ENCODE peak calls at places on chromosomes 12 and 14, in ten cellular contexts. K is stimulated activated naive CD8-positive, alpha-beta T cell treated with anti-CD3 and anti-CD28 coated beads, Interleukin-15, Interleukin-2, amounts not matched to agents 100 U/mL and 50 U/mL, for 24 hours; A is neuronal stem cell; O is foreskin fibroblast; C is M059J; Z is IMR-90; G is tibial artery; M is NCI-H2227 treated with DMSO at 0.1 percent for 48 hours; Q is stimulated activated CD8-positive, alpha-beta memory T cell treated with anti-CD3 and anti-CD28 coated beads, Interleukin-2, amount 100 ng/mL, for 1 hour; J is LoVo. X is an unnamed sample.

GRCh38 chr14:67650161-67650560 is 24.3 kb downstream of the VTI1B start:
- DNase-seq in K (no peak), A (no peak), O (no peak), C (no peak), Z (no peak), G (no peak), M (no peak), Q (no peak), J (no peak), X (no peak)

GRCh38 chr12:25496098-25496587 is 56.9 kb downstream of the LMNTD1 start:
- DNase-seq in K (no peak), A (no peak), O (peak), C (peak), Z (peak), G (no peak), M (no peak), Q (no peak), J (no peak), X (no peak)

GRCh38 chr12:26274441-26275312 is 79.3 kb downstream of the SSPN start:
- DNase-seq in K (peak), A (no peak), O (peak), C (peak), Z (peak), G (peak), M (no peak), Q (no peak), J (peak), X (no peak)

GRCh38 chr14:63468273-63468672 is 74.9 kb downstream of the PPP2R5E start:
- DNase-seq in K (no peak), A (no peak), O (no peak), C (peak), Z (no peak), G (no peak), M (no peak), Q (no peak), J (peak), X (no peak)

GRCh38 chr12:97159397-97159796 is 252.3 kb downstream of the NEDD1 start:
- DNase-seq in K (no peak), A (no peak), O (no peak), C (no peak), Z (no peak), G (no peak), M (no peak), Q (no peak), J (no peak), X (no peak)

GRCh38 chr14:68780358-68781160 is 12.3 kb downstream of the ZFP36L1 start:
- DNase-seq in K (peak), A (no peak), O (peak), C (peak), Z (peak), G (peak), M (no peak), Q (no peak), J (no peak), X (no peak)

GRCh38 chr14:95445161-95445560 is 71.3 kb downstream of the SYNE3 start:
- DNase-seq in K (no peak), A (no peak), O (no peak), C (no peak), Z (no peak), G (no peak), M (peak), Q (no peak), J (no peak), X (no peak)

GRCh38 chr12:26713885-26714383 is 119.1 kb downstream of the ITPR2 start:
- DNase-seq in K (no peak), A (no peak), O (no peak), C (no peak), Z (no peak), G (no peak), M (no peak), Q (no peak), J (no peak), X (no peak)

GRCh38 chr14:105582639-105583038 is 56.3 kb downstream of the TMEM121 start:
- DNase-seq in K (no peak), A (no peak), O (no peak), C (no peak), Z (peak), G (no peak), M (no peak), Q (no peak), J (no peak), X (no peak)

GRCh38 chr12:94753071-94753779 is 102.9 kb upstream of the TMCC3 start:
- DNase-seq in K (no peak), A (no peak), O (no peak), C (peak), Z (no peak), G (no peak), M (no peak), Q (no peak), J (no peak), X (no peak)

GRCh38 chr12:6018265-6018664 is 73.2 kb upstream of the ANO2 start:
- DNase-seq in K (no peak), A (no peak), O (no peak), C (no peak), Z (no peak), G (no peak), M (no peak), Q (no peak), J (no peak), X (no peak)

GRCh38 chr14:96271421-96271762 is 15.4 kb downstream of the BDKRB1 start:
- DNase-seq in K (no peak), A (no peak), O (no peak), C (peak), Z (no peak), G (no peak), M (no peak), Q (no peak), J (peak), X (no peak)

GRCh38 chr12:76265424-76266180 is 82.6 kb downstream of the BBS10 start:
- DNase-seq in K (no peak), A (no peak), O (no peak), C (no peak), Z (no peak), G (no peak), M (no peak), Q (no peak), J (no peak), X (no peak)

GRCh38 chr12:57579011-57579410 is 12.0 kb upstream of the PIP4K2C start:
- DNase-seq in K (no peak), A (no peak), O (no peak), C (no peak), Z (peak), G (no peak), M (no peak), Q (no peak), J (no peak), X (no peak)

GRCh38 chr12:109358154-109358869 is 10.6 kb downstream of the MYO1H start:
- DNase-seq in K (no peak), A (no peak), O (no peak), C (no peak), Z (peak), G (no peak), M (no peak), Q (no peak), J (no peak), X (no peak)

GRCh38 chr14:74018704-74019407 is at the start of the genes BBOF1 and ENTPD5:
- DNase-seq in K (peak), A (peak), O (peak), C (peak), Z (peak), G (peak), M (peak), Q (peak), J (peak), X (peak)

GRCh38 chr14:54106802-54107377 is 150.3 kb upstream of the BMP4 start:
- DNase-seq in K (no peak), A (peak), O (no peak), C (peak), Z (no peak), G (no peak), M (no peak), Q (no peak), J (peak), X (no peak)

GRCh38 chr14:73759183-73759713 is 45.1 kb upstream of the PNMA1 start:
- DNase-seq in K (peak), A (no peak), O (peak), C (peak), Z (peak), G (peak), M (no peak), Q (no peak), J (peak), X (peak)

GRCh38 chr12:4717806-4718205 is 2.4 kb upstream of the GALNT8 start:
- DNase-seq in K (no peak), A (no peak), O (no peak), C (no peak), Z (no peak), G (no peak), M (no peak), Q (no peak), J (no peak), X (no peak)

GRCh38 chr12:6471992-6472366 is 1.5 kb upstream of the VAMP1 start:
- DNase-seq in K (no peak), A (no peak), O (peak), C (peak), Z (no peak), G (no peak), M (no peak), Q (no peak), J (no peak), X (no peak)

GRCh38 chr14:98297567-98297966 is 974.4 kb downstream of the BCL11B start:
- DNase-seq in K (no peak), A (no peak), O (no peak), C (no peak), Z (no peak), G (no peak), M (no peak), Q (no peak), J (no peak), X (no peak)

GRCh38 chr14:30808576-30808975 is 65.8 kb upstream of the COCH start:
- DNase-seq in K (no peak), A (no peak), O (no peak), C (peak), Z (no peak), G (no peak), M (no peak), Q (no peak), J (no peak), X (no peak)

GRCh38 chr14:38866461-38866860 is 236.6 kb downstream of the SEC23A start:
- DNase-seq in K (no peak), A (no peak), O (no peak), C (no peak), Z (no peak), G (no peak), M (peak), Q (no peak), J (no peak), X (no peak)

GRCh38 chr12:57340104-57340503 is 89.1 kb upstream of the STAC3 start:
- DNase-seq in K (no peak), A (no peak), O (peak), C (peak), Z (peak), G (peak), M (no peak), Q (no peak), J (no peak), X (no peak)

GRCh38 chr14:92792885-92793284 is 1.2 kb upstream of the GOLGA5 start:
- DNase-seq in K (no peak), A (no peak), O (peak), C (no peak), Z (no peak), G (no peak), M (peak), Q (no peak), J (no peak), X (no peak)

GRCh38 chr12:91154131-91154530 is 28.5 kb downstream of the DCN start:
- DNase-seq in K (no peak), A (no peak), O (no peak), C (no peak), Z (no peak), G (no peak), M (no peak), Q (no peak), J (no peak), X (no peak)

GRCh38 chr14:95763875-95764274 is 50.0 kb upstream of the TCL1A start:
- DNase-seq in K (no peak), A (no peak), O (no peak), C (no peak), Z (no peak), G (no peak), M (no peak), Q (no peak), J (no peak), X (no peak)

GRCh38 chr12:104285740-104286537 is 17.6 kb upstream of the EID3 start:
- DNase-seq in K (no peak), A (no peak), O (no peak), C (no peak), Z (peak), G (no peak), M (peak), Q (no peak), J (peak), X (no peak)

GRCh38 chr12:26689281-26689841 is 143.6 kb downstream of the ITPR2 start:
- DNase-seq in K (no peak), A (no peak), O (no peak), C (no peak), Z (no peak), G (no peak), M (no peak), Q (no peak), J (no peak), X (no peak)

GRCh38 chr14:26887842-26888241 is 290.0 kb upstream of the NOVA1 start:
- DNase-seq in K (no peak), A (no peak), O (no peak), C (no peak), Z (no peak), G (peak), M (no peak), Q (no peak), J (no peak), X (no peak)

GRCh38 chr14:103434868-103435442 is 49.7 kb downstream of the MARK3 start:
- DNase-seq in K (no peak), A (no peak), O (no peak), C (no peak), Z (no peak), G (peak), M (no peak), Q (no peak), J (no peak), X (no peak)

GRCh38 chr12:116508145-116509121 is 50.7 kb upstream of the MAP1LC3B2 start:
- DNase-seq in K (peak), A (peak), O (no peak), C (no peak), Z (no peak), G (no peak), M (no peak), Q (no peak), J (no peak), X (peak)

GRCh38 chr14:36975834-36976233 is 196.6 kb downstream of the SLC25A21 start:
- DNase-seq in K (no peak), A (no peak), O (no peak), C (peak), Z (peak), G (no peak), M (peak), Q (no peak), J (no peak), X (no peak)

GRCh38 chr12:14948672-14949071 is 10.3 kb upstream of the ERP27 start:
- DNase-seq in K (peak), A (no peak), O (peak), C (peak), Z (peak), G (peak), M (no peak), Q (no peak), J (no peak), X (peak)

GRCh38 chr14:103121846-103122577 is 1.2 kb upstream of the TNFAIP2 start:
- DNase-seq in K (peak), A (no peak), O (no peak), C (peak), Z (peak), G (peak), M (peak), Q (no peak), J (no peak), X (peak)

X was measured in endothelial cell.